ENCODE peak calls at places on chromosomes 16 and 17, in nine cellular contexts. G is HCT116, B is A549, Y is endothelial cell of umbilical vein, M is GM12878, O is H1, X is HepG2, T is K562, H is SK-N-SH. P is an unnamed sample.

GRCh38 chr17:74877592-74878543 is 5.1 kb upstream of the FDXR start:
- DNase-seq in B (no peak), H (no peak), X (peak), M (no peak), O (no peak), T (peak), G (peak), Y (no peak), P (no peak)

GRCh38 chr17:74987909-74988711 is 678 bp downstream of the CDR2L start:
- DNase-seq in T (peak), Y (peak), O (no peak), X (no peak), B (no peak), M (no peak), H (peak), G (no peak), P (peak)

GRCh38 chr17:77786090-77786489 is 172.4 kb upstream of the TNRC6C start:
- DNase-seq in H (no peak), M (no peak), T (no peak), B (no peak), X (no peak), G (no peak), Y (no peak), O (no peak), P (no peak)

GRCh38 chr16:86398622-86399021 is 111.7 kb upstream of the FOXF1 start:
- DNase-seq in H (no peak), M (no peak), G (no peak), O (no peak), T (no peak), Y (peak), X (no peak), B (no peak), P (no peak)

GRCh38 chr17:29566473-29567361 is at the start of gene ABHD15:
- DNase-seq in O (no peak), H (peak), X (peak), T (no peak), M (no peak), G (peak), B (peak), Y (peak), P (peak)

GRCh38 chr17:40418428-40418706 is 671 bp upstream of the TOP2A start:
- DNase-seq in M (no peak), O (no peak), B (no peak), X (no peak), T (no peak), H (no peak), Y (no peak), G (no peak), P (no peak)

GRCh38 chr16:66845080-66845410 is 831 bp downstream of the CA7 start:
- DNase-seq in G (no peak), H (no peak), B (no peak), X (no peak), M (no peak), O (no peak), T (no peak), Y (no peak), P (no peak)

GRCh38 chr17:74733365-74734122 is 3.5 kb upstream of the RAB37 start:
- DNase-seq in T (no peak), M (no peak), G (no peak), B (no peak), H (no peak), O (no peak), X (no peak), Y (no peak), P (no peak)

GRCh38 chr17:75549246-75550138 is 24.0 kb downstream of the LLGL2 start:
- DNase-seq in Y (no peak), M (no peak), G (peak), B (peak), H (no peak), O (no peak), T (no peak), X (peak), P (no peak)

GRCh38 chr17:39271546-39271945 is 45.8 kb upstream of the STAC2 start:
- DNase-seq in B (no peak), G (no peak), M (no peak), X (no peak), H (no peak), Y (no peak), T (no peak), O (no peak), P (peak)

GRCh38 chr17:6823011-6823442 is 8.5 kb downstream of the TEKT1 start:
- DNase-seq in B (no peak), M (no peak), X (no peak), T (no peak), Y (peak), H (no peak), G (no peak), O (no peak), P (peak)

GRCh38 chr17:40779181-40779909 is 3.0 kb downstream of the KRT27 start:
- DNase-seq in X (peak), O (no peak), Y (no peak), B (peak), H (no peak), T (peak), M (no peak), G (no peak), P (no peak)

GRCh38 chr17:7992516-7992915 is 9.9 kb upstream of the GUCY2D start:
- DNase-seq in B (no peak), T (no peak), G (no peak), Y (no peak), H (no peak), M (no peak), O (no peak), X (no peak), P (no peak)

GRCh38 chr16:24255446-24256352 is at the start of gene CACNG3:
- DNase-seq in G (no peak), Y (peak), O (peak), T (peak), X (peak), H (peak), M (no peak), B (peak), P (peak)

GRCh38 chr17:80169784-80170500 is at the start of gene CARD14:
- DNase-seq in G (no peak), H (peak), M (no peak), Y (no peak), T (no peak), B (no peak), X (no peak), O (no peak), P (no peak)

GRCh38 chr17:13601776-13602551 is at the start of gene HS3ST3A1:
- DNase-seq in M (no peak), T (peak), H (peak), O (peak), G (no peak), Y (no peak), B (no peak), X (no peak), P (peak)

GRCh38 chr16:5056347-5056746 is 9.4 kb downstream of the C16orf89 start:
- DNase-seq in H (peak), O (no peak), G (peak), Y (peak), B (no peak), T (peak), M (no peak), X (peak), P (peak)

GRCh38 chr16:82282662-82283061 is 112.6 kb upstream of the MPHOSPH6 start:
- DNase-seq in T (no peak), G (no peak), B (no peak), H (no peak), X (no peak), O (no peak), M (no peak), Y (no peak), P (no peak)

GRCh38 chr17:79789943-79790804 is 6.7 kb downstream of the CBX8 start:
- DNase-seq in H (peak), B (peak), X (no peak), M (no peak), Y (no peak), T (peak), G (no peak), O (no peak), P (peak)

GRCh38 chr17:676060-676745 is 38.4 kb downstream of the VPS53 start:
- DNase-seq in G (no peak), X (no peak), T (no peak), B (no peak), O (no peak), M (no peak), Y (peak), H (no peak), P (no peak)

GRCh38 chr17:35256629-35257028 is 13.8 kb downstream of the SLFN5 start:
- DNase-seq in T (no peak), O (no peak), G (peak), X (no peak), B (no peak), H (no peak), Y (peak), M (no peak), P (no peak)

GRCh38 chr17:44610871-44611270 is 45.4 kb upstream of the MEIOC start:
- DNase-seq in G (no peak), M (no peak), Y (peak), B (no peak), X (no peak), O (no peak), T (no peak), H (no peak), P (peak)

GRCh38 chr17:68908045-68908444 is 47.1 kb downstream of the ABCA8 start:
- DNase-seq in M (peak), O (no peak), T (no peak), H (no peak), X (peak), Y (no peak), B (no peak), G (no peak), P (no peak)

GRCh38 chr17:68910256-68910705 is 44.9 kb downstream of the ABCA8 start:
- DNase-seq in O (no peak), G (no peak), Y (no peak), B (no peak), T (peak), M (no peak), H (no peak), X (no peak), P (peak)

GRCh38 chr17:68903294-68903693 is 51.9 kb downstream of the ABCA8 start:
- DNase-seq in B (no peak), G (no peak), O (no peak), T (no peak), H (no peak), M (no peak), X (no peak), Y (no peak), P (no peak)

GRCh38 chr17:68909066-68909465 is 46.1 kb downstream of the ABCA8 start:
- DNase-seq in M (peak), H (no peak), G (peak), O (no peak), B (peak), X (peak), Y (peak), T (peak), P (peak)

GRCh38 chr17:68906638-68907037 is 48.6 kb downstream of the ABCA8 start:
- DNase-seq in Y (no peak), X (peak), M (no peak), G (peak), T (peak), O (no peak), H (peak), B (no peak), P (no peak)
- TF ChIP-seq CTCF in Y (peak), X (peak), M (peak), G (peak), T (no peak), O (peak), H (peak), B (peak), P (peak)

GRCh38 chr17:72772331-72772821 is 320.1 kb downstream of the SLC39A11 start:
- DNase-seq in T (no peak), M (no peak), O (no peak), H (no peak), X (no peak), B (no peak), Y (no peak), G (no peak), P (no peak)

GRCh38 chr17:72771734-72772133 is 320.8 kb downstream of the SLC39A11 start:
- DNase-seq in G (no peak), O (no peak), T (no peak), B (no peak), M (no peak), X (no peak), H (no peak), Y (no peak), P (no peak)

GRCh38 chr17:72775914-72776313 is 316.6 kb downstream of the SLC39A11 start:
- DNase-seq in T (no peak), G (no peak), B (no peak), H (peak), M (no peak), X (no peak), Y (no peak), O (no peak), P (no peak)

GRCh38 chr17:72775237-72775636 is 317.3 kb downstream of the SLC39A11 start:
- DNase-seq in O (no peak), X (no peak), M (no peak), B (no peak), H (no peak), Y (no peak), G (no peak), T (no peak), P (no peak)

DNA sequence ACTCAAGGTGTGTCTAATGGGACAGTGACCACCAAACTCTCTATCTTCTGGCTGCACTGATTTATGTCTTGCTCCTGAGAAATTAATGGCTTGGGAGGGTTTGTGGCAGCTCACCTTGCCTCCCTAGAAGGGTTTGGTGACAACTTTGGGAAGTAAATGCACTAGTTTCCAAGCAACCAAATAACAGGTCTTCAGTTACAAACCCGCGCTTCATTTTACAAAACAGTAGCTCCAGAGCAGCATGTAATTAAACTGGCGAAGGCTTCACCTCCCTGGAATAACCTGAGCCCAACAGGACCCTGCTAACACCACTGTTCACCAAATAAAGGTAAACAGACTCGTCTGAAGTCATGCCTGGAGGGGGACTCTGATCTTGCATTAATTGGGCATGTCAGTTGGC is 318.2 kb downstream of the SLC39A11 start:
- DNase-seq in M (no peak), O (no peak), B (no peak), H (no peak), G (no peak), T (no peak), X (no peak), Y (no peak), P (no peak)
- TF ChIP-seq MAX in M (no peak), O (no peak), B (no peak), H (no peak), G (no peak), T (no peak), X (no peak), Y (no peak), P (no peak)

GRCh38 chr17:50834126-50834785 is 1.1 kb upstream of the WFIKKN2 start:
- DNase-seq in X (no peak), B (no peak), O (no peak), G (no peak), M (no peak), Y (no peak), H (no peak), T (no peak), P (no peak)

GRCh38 chr17:50836826-50837225 is 1.4 kb downstream of the WFIKKN2 start:
- DNase-seq in Y (no peak), B (no peak), X (no peak), O (no peak), H (no peak), M (no peak), T (no peak), G (no peak), P (no peak)

GRCh38 chr17:50837286-50837979 is 2.0 kb downstream of the WFIKKN2 start:
- DNase-seq in H (no peak), T (no peak), M (no peak), X (no peak), G (no peak), O (no peak), Y (no peak), B (no peak), P (no peak)

GRCh38 chr17:50834786-50835562 is 412 bp upstream of the WFIKKN2 start:
- DNase-seq in X (no peak), Y (no peak), B (no peak), O (no peak), H (no peak), M (no peak), T (no peak), G (no peak), P (no peak)

GRCh38 chr17:50835563-50836231 is at the start of gene WFIKKN2:
- DNase-seq in H (no peak), X (no peak), B (no peak), M (no peak), Y (no peak), G (no peak), O (no peak), T (peak), P (no peak)
- H3K4me3 ChIP-seq in H (no peak), X (no peak), B (no peak), M (no peak), Y (no peak), G (no peak), O (no peak), T (no peak), P (no peak)

DNA sequence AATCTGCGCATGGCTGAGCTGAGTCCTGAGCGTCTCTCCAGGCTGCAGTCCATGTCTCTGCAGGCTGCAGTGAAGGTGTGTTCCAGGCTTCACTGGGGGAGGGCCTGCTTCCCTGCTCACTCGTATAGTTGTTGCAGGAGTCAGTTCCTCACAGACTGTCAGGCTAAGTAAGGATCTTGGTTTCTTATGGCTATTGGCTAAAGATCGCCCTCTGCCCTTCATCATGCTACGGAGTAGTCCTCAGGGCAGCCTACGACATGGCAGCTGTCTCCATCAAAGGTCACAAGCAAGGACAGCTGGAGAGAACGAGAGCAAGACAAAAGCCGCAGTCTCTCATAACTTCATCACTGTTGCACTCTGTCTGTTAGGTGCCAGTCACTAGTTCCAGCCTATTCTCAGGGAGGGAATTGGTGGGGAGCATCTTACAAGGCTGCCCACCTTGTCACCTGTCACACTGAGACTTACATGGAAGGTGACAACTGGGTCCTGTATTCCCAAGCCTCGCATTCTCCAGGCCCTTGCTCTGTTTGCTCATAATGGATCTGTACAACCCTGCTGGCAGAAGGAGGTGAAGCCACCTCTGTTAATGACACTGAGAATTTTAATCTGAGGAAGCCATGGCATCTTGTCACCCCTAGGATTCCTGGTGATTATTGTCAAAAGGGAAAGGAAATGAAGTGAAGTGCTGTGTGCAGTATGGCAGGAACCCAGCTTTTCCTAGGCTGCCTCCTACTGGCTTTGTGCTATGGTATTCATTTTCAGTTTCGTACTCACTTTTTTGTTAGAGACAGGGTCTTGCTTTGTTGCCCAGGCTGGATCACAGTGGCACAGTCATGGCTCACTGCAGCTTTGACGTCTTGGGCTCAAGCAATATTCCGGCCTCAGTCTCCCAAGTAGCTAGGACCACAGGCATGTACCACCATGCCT is 43.4 kb downstream of the MFSD11 start:
- DNase-seq in T (no peak), Y (no peak), G (no peak), B (no peak), O (no peak), M (no peak), X (no peak), H (no peak), P (peak)
- TF ChIP-seq CTCF in T (peak), Y (no peak), G (peak), B (no peak), O (no peak), M (no peak), X (peak), H (no peak), P (peak)

DNA sequence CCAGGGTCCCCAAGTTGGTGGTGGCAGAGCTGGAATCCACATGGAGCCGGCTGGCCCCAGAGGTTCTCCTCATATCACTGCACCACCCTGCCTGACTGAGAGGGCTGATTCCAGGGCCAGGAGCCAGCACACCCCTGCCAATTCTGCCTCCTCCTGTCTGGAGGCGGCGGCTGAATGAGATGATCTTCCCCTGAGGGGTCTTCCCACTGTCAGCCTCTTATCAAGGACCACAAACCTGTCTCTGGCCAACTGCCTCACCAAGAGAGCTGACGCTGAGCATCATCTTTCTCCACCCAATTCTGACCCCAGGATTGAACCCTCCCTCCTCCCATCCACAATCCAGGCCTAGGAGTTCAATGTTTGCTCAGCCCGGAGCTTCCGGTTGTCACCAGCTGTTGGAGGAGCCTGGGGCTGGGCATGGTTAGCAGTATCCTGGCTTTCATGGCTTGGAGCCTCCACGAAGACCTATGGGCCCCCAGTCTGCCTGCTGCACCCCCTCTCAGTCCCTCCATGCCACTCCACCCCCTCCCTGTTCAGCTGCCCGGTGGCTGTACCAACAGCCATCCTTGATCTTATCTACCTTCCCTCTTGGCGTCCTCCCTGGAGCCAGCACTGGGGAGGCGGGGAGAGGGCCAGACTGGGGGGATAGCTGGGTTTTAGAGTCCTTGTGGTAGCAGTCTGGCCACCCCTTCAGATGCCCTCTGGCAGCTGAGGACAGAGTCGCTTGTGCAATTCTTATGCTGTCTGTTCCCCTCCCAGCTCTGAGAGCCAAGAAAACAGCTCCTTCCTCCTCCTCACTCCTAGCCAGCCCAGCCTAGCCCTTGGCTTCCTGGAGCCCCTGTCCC is 25.6 kb downstream of the ABCC3 start:
- DNase-seq in X (peak), Y (peak), H (peak), O (no peak), T (peak), M (no peak), B (peak), G (no peak), P (peak)
- TF ChIP-seq MAX in X (peak), Y (no peak), H (peak), O (no peak), T (no peak), M (no peak), B (peak), G (no peak), P (no peak)